ENCODE peak calls at places on chromosomes 4 and X, in eight cellular contexts. D is T follicular helper cell; Y is posterior vena cava; A is naive thymus-derived CD4-positive, alpha-beta T cell; Q is GM20000; E is CD4-positive, alpha-beta T cell; O is astrocyte of the hippocampus; B is left kidney. R is an unnamed sample.

GRCh38 chr4:7559741-7560376 is 125.1 kb upstream of the PSAPL1 start:
- DNase-seq in D (no peak), E (no peak), A (no peak), Q (no peak), B (no peak), O (no peak), Y (peak), R (no peak)

GRCh38 chrX:10326578-10326977 is 169.8 kb downstream of the CLCN4 start:
- DNase-seq in O (peak), E (no peak), A (no peak), D (no peak), Q (no peak), B (no peak), Y (no peak), R (no peak)

GRCh38 chr4:77695769-77696168 is 90.1 kb downstream of the CXCL13 start:
- DNase-seq in D (no peak), B (peak), O (peak), E (no peak), Q (no peak), A (no peak), Y (no peak), R (no peak)

GRCh38 chr4:95124906-95125504 is 367.2 kb downstream of the BMPR1B start:
- DNase-seq in B (peak), A (no peak), Y (no peak), O (peak), E (no peak), Q (peak), D (no peak), R (no peak)

GRCh38 chr4:8582016-8582415 is 1.8 kb downstream of the GPR78 start:
- DNase-seq in E (no peak), Q (no peak), O (no peak), D (no peak), A (no peak), B (no peak), Y (peak), R (no peak)

GRCh38 chr4:165440415-165440882 is 61.6 kb downstream of the CPE start:
- DNase-seq in Q (no peak), D (no peak), Y (no peak), A (no peak), B (no peak), O (peak), E (no peak), R (no peak)

GRCh38 chr4:108058685-108059440 is 69.2 kb downstream of the HADH start:
- DNase-seq in B (no peak), A (no peak), Y (no peak), E (no peak), O (peak), Q (no peak), D (no peak), R (no peak)

GRCh38 chr4:8783736-8784135 is 87.9 kb downstream of the HMX1 start:
- DNase-seq in Y (no peak), O (no peak), Q (no peak), D (no peak), E (no peak), A (no peak), B (no peak), R (no peak)

GRCh38 chr4:21467551-21467950 is 481.0 kb downstream of the KCNIP4 start:
- DNase-seq in Q (no peak), A (no peak), B (no peak), O (no peak), Y (no peak), E (no peak), D (no peak), R (no peak)

GRCh38 chr4:16140520-16141249 is 56.9 kb upstream of the PROM1 start:
- DNase-seq in D (no peak), Q (no peak), E (no peak), Y (no peak), B (peak), A (no peak), O (peak), R (no peak)

GRCh38 chr4:173990126-173990878 is 293.2 kb downstream of the FBXO8 start:
- DNase-seq in Y (no peak), O (peak), B (peak), E (no peak), A (no peak), D (no peak), Q (peak), R (no peak)

GRCh38 chr4:153684182-153685073 is at the start of gene TLR2:
- DNase-seq in O (peak), D (peak), E (peak), Q (peak), A (peak), B (peak), Y (peak), R (peak)

GRCh38 chr4:184437988-184438774 is 36.2 kb downstream of the IRF2 start:
- DNase-seq in E (no peak), Y (no peak), D (no peak), O (no peak), A (no peak), B (peak), Q (no peak), R (no peak)